ENCODE peak calls at places on chromosome 12, in ten cellular contexts. T, J, H, C, O, V, Y, X, G and N are unnamed samples.

GRCh38 chr12:63917864-63918742 is 73.6 kb downstream of the SRGAP1 start:
- DNase-seq in T (no peak), G (no peak), O (peak; percentile 30), V (no peak), H (no peak), C (peak; percentile 73), X (no peak), Y (no peak), J (peak; percentile 99), N (peak; percentile 99)

GRCh38 chr12:24820872-24821271 is 128.0 kb downstream of the BCAT1 start:
- DNase-seq in C (peak; percentile 11), O (no peak), J (peak; percentile 65), V (no peak), X (no peak), Y (no peak), G (no peak), T (no peak), H (no peak), N (peak; percentile 15)

GRCh38 chr12:56257491-56258067 is 605 bp downstream of the ANKRD52 start:
- DNase-seq in O (no peak), Y (no peak), V (no peak), X (no peak), T (no peak), H (peak; percentile 78), J (no peak), G (no peak), C (peak; percentile 61), N (peak; percentile 44)

GRCh38 chr12:69872804-69873203 is 47.8 kb downstream of the MYRFL start:
- DNase-seq in C (no peak), O (no peak), V (no peak), G (no peak), Y (no peak), X (no peak), T (no peak), J (peak; percentile 67), H (no peak), N (peak; percentile 74)

GRCh38 chr12:7695159-7695930 is at the start of gene GDF3:
- DNase-seq in H (no peak), Y (no peak), C (no peak), X (no peak), J (peak; percentile 2), V (peak; percentile 36), O (peak; percentile 26), T (no peak), G (no peak), N (no peak)

GRCh38 chr12:121942145-121942718 is 23.8 kb downstream of the CFAP251 start:
- DNase-seq in H (no peak), T (no peak), G (no peak), X (no peak), C (peak; percentile 15), Y (no peak), V (no peak), J (peak; percentile 86), O (no peak), N (peak; percentile 97)

GRCh38 chr12:11702959-11703358 is 53.5 kb downstream of the ETV6 start:
- DNase-seq in Y (no peak), T (peak; percentile 13), X (no peak), O (no peak), C (no peak), J (no peak), H (no peak), V (no peak), G (no peak), N (no peak)

GRCh38 chr12:50569321-50569720 is 64.5 kb downstream of the DIP2B start:
- DNase-seq in J (no peak), G (no peak), V (peak; percentile 22), H (peak; percentile 47), T (no peak), O (no peak), X (no peak), Y (no peak), C (no peak), N (no peak)

GRCh38 chr12:2212971-2213869 is 160.4 kb downstream of the CACNA1C start:
- DNase-seq in T (peak; percentile 10), J (no peak), Y (no peak), O (peak; percentile 35), H (peak; percentile 50), G (no peak), V (no peak), C (peak; percentile 72), X (no peak), N (no peak)

GRCh38 chr12:93500667-93501066 is 33.4 kb downstream of the MRPL42 start:
- DNase-seq in H (no peak), Y (no peak), V (no peak), G (no peak), O (no peak), X (no peak), T (no peak), C (no peak), J (no peak), N (no peak)

GRCh38 chr12:93507151-93507550 is 39.8 kb downstream of the MRPL42 start:
- DNase-seq in G (no peak), H (no peak), V (no peak), T (peak; percentile 36), O (no peak), Y (no peak), X (no peak), C (no peak), J (no peak), N (no peak)

GRCh38 chr12:93497456-93497855 is 30.1 kb downstream of the MRPL42 start:
- DNase-seq in O (no peak), X (no peak), H (no peak), T (no peak), C (no peak), V (no peak), G (no peak), Y (no peak), J (no peak), N (no peak)

GRCh38 chr12:93500201-93500600 is 32.9 kb downstream of the MRPL42 start:
- DNase-seq in J (no peak), H (no peak), T (no peak), Y (no peak), G (no peak), C (no peak), O (no peak), X (no peak), V (no peak), N (no peak)

DNA sequence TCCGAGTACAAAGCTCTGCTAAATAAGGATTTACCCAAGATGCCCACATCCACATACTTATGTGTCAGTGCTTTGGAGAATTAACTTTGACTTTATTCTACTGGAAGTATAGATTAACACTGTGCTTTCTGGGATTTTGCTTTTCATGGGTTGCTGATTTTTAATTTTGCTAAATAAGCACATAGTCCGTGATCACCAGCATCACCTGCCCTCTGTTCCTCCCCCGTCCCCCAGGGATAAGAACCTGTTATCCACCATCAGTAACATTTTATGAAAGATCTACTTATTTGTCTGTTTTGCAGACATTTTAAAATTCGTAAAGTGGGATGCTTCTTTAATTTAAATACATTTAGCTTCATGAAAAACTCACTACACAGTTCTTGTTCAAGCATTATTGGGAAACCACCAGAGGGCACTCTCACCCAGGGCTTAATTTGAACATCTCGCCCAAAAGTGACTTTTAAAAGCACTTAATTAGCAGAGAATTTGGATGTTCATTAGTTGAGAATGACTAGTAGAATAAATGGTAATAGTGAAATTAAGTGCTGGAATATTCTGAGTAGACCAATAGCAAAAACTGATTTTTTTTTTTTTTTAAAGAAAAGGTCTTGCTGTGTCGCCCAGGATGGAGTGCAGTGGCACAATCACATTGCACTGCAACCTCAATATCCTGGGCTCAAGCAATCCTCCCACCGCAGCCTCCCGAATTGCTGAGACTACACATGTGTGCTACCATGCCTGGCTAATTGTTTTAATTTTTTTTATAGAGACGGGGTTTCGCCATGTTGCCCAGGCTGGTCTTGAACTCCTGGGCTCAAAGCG is 35.7 kb downstream of the MRPL42 start:
- DNase-seq in T (peak; percentile 47), H (peak; percentile 56), X (peak; percentile 43), O (peak; percentile 58), Y (peak; percentile 36), V (peak; percentile 33), G (no peak), J (peak; percentile 67), C (peak; percentile 62), N (peak; percentile 30)
- TF ChIP-seq CTCF in T (peak; percentile 85), H (peak; percentile 94), X (peak; percentile 74), O (peak; percentile 79), Y (peak; percentile 80), V (peak; percentile 78), G (peak; percentile 74), J (peak; percentile 84), C (peak; percentile 91), N (peak; percentile 55)

DNA sequence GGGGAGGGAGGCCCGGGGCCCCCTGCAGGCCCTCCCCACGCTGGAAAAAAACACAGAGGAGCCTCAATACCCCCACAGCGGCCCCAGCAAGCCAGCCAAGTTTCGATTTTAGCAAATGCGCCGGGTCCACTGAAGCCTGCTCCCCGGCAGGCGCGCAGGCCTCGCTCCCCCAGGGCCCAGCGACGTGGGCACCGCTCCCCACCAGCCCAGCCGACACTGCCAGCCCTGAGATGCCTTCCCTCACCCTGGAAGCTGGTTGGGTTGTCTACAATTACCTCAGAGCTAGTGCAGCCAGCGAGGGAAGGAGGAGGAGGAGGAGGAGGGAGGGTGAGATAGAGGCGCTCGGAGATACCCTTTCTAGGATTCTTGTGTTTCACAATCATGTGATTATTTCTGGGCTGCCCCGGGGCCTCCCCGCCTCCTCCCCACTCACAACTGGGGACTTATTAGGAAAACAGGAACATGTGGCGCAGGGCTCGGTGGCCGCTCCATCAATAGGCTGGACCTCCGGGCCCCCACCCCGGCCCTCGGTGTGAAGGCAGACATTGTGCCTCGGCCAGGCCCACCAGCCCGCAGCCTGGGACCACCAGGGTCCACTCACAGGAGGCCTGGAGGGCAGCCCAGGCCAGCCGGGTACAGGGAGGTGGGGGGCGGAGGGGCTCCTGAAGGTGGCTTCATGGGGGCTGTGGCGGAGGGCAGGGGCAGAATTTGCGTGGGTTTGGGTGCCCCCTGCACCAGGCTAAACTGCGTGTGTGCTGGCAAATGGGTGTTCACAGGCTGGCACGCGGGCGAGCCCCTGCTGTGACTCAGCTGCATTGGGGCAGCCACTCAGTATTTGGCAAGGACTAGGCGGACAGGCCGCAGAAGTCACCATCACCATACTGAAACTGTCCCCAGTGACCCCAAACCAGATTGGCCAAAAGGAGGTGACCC is 109.9 kb downstream of the NCOR2 start:
- DNase-seq in Y (peak; percentile 46), X (peak; percentile 73), T (peak; percentile 40), O (peak; percentile 57), V (peak; percentile 77), H (no peak), C (peak; percentile 33), J (peak; percentile 19), G (peak; percentile 59), N (no peak)
- H3K36me3 ChIP-seq in Y (no peaks in the 10 kb centered on the region), X (peaks cover 10% of the 10 kb centered on the region), T (no peaks in the 10 kb centered on the region), O (no peaks in the 10 kb centered on the region), V (peaks cover 38% of the 10 kb centered on the region), H (no peaks in the 10 kb centered on the region), C (no peaks in the 10 kb centered on the region), J (peaks cover 11% of the 10 kb centered on the region), G (no peaks in the 10 kb centered on the region), N (peaks cover 21% of the 10 kb centered on the region)

DNA sequence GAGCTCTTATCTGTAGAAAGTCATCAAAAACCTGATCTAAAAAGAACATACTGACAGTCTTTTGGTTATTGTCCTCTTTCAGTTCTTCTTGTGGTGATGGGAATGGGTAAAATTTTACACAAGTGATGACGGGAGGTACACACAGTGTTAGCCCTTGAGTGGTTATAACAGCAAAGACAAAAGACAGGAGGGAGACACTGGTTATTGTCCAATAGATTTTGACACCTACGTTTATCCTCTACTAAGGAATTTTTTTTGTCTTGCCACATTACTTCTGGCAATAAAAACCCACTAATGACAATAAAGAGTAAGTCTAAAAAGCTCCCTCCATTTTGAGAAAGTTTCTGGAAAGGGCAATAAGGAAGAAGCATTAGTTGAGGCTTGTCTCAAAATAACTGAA is 47.7 kb upstream of the CMAS start:
- DNase-seq in H (no peak), C (no peak), V (no peak), T (no peak), O (no peak), G (no peak), Y (no peak), X (no peak), J (no peak), N (no peak)
- H3K27me3 ChIP-seq in H (no peaks in the 10 kb centered on the region), C (no peaks in the 10 kb centered on the region), V (no peaks in the 10 kb centered on the region), T (no peaks in the 10 kb centered on the region), O (no peaks in the 10 kb centered on the region), G (no peaks in the 10 kb centered on the region), Y (no peaks in the 10 kb centered on the region), X (no peaks in the 10 kb centered on the region), J (no peaks in the 10 kb centered on the region), N (no peaks in the 10 kb centered on the region)

GRCh38 chr12:113049976-113050742 is 6.4 kb upstream of the DTX1 start:
- DNase-seq in Y (no peak), G (no peak), J (no peak), H (peak; percentile 61), T (no peak), V (no peak), C (no peak), O (no peak), X (peak; percentile 33), N (peak; percentile 18)
- TF ChIP-seq CTCF in Y (no peak), G (no peak), J (no peak), H (peak; percentile 55), T (peak; percentile 18), V (no peak), C (peak; percentile 17), O (no peak), X (peak; percentile 14), N (peak; percentile 49)